ENCODE peak calls at places on chromosomes 2 and 18, in eight cellular contexts. E is adrenal gland, C is A549, G is IMR-90, D is tibial nerve, K is body of pancreas, O is transverse colon, Y is sigmoid colon. I is an unnamed sample.

GRCh38 chr2:187618813-187619212 is 64.6 kb upstream of the TFPI start:
- DNase-seq in O (no peak), D (no peak), E (no peak), K (no peak), Y (no peak), C (no peak), G (peak), I (no peak)

GRCh38 chr2:224778474-224778877 is 62.3 kb upstream of the CCDC195 start:
- DNase-seq in C (peak), K (peak), Y (no peak), O (peak), G (peak), E (peak), D (peak), I (peak)

GRCh38 chr2:40511661-40512213 is 59.8 kb upstream of the SLC8A1 start:
- DNase-seq in K (no peak), G (peak), E (peak), D (no peak), O (peak), Y (peak), C (no peak), I (peak)

GRCh38 chr18:74579704-74580103 is 18.0 kb upstream of the ZNF407 start:
- DNase-seq in G (no peak), E (no peak), D (no peak), O (no peak), C (no peak), Y (no peak), K (no peak), I (no peak)

GRCh38 chr2:226796840-226797288 is 2.8 kb downstream of the IRS1 start:
- DNase-seq in C (no peak), G (peak), O (peak), E (peak), Y (peak), K (peak), D (no peak), I (peak)

GRCh38 chr2:118614856-118615255 is 232.6 kb downstream of the EN1 start:
- DNase-seq in O (no peak), K (no peak), D (no peak), E (no peak), C (no peak), Y (no peak), G (no peak), I (no peak)

GRCh38 chr2:169765523-169765922 is 31.9 kb downstream of the KLHL23 start:
- DNase-seq in C (no peak), O (no peak), G (peak), K (no peak), E (no peak), Y (no peak), D (no peak), I (no peak)

GRCh38 chr2:106189325-106189724 is 4.8 kb downstream of the UXS1 start:
- DNase-seq in O (no peak), Y (no peak), D (no peak), C (no peak), K (no peak), G (no peak), E (no peak), I (no peak)

GRCh38 chr2:1591461-1591770 is 152.9 kb downstream of the PXDN start:
- DNase-seq in K (no peak), O (no peak), Y (no peak), C (no peak), D (no peak), G (no peak), E (no peak), I (no peak)

GRCh38 chr2:163552758-163553157 is 183.1 kb downstream of the FIGN start:
- DNase-seq in Y (no peak), O (no peak), C (no peak), G (no peak), D (no peak), K (no peak), E (no peak), I (no peak)

GRCh38 chr18:25123438-25124225 is 228.3 kb downstream of the ZNF521 start:
- DNase-seq in Y (no peak), E (no peak), O (no peak), K (no peak), C (no peak), G (no peak), D (no peak), I (no peak)
- TF ChIP-seq POLR2A in Y (no peak), E (no peak), O (no peak), K (no peak), C (no peak), G (no peak), D (no peak), I (no peak)

DNA sequence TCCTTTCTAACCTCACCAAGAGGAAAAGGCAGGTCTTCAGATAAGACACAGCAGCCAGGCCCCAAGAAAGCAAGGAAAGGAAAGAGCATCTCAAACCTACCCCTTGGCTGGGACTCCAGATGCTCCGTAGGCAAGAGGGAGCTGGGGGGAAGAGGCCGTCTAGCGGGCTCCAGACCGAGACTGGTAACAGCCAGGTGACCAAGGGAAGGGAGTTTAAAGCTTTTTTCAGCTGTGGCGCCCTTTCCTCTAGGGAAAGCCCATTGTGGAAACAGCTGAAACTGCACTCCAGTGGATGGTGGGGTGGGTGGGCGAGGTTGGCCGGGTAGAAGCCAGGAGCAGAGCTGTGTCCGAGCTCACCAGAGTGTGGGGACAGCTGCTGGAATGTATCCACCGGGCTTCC is 180.4 kb downstream of the KLHL29 start:
- DNase-seq in D (no peak), O (no peak), K (no peak), G (no peak), E (no peak), Y (no peak), C (no peak), I (no peak)
- H3K27ac ChIP-seq in D (peak), O (peak), K (no peak), G (no peak), E (no peak), Y (peak), C (no peak), I (peak)

DNA sequence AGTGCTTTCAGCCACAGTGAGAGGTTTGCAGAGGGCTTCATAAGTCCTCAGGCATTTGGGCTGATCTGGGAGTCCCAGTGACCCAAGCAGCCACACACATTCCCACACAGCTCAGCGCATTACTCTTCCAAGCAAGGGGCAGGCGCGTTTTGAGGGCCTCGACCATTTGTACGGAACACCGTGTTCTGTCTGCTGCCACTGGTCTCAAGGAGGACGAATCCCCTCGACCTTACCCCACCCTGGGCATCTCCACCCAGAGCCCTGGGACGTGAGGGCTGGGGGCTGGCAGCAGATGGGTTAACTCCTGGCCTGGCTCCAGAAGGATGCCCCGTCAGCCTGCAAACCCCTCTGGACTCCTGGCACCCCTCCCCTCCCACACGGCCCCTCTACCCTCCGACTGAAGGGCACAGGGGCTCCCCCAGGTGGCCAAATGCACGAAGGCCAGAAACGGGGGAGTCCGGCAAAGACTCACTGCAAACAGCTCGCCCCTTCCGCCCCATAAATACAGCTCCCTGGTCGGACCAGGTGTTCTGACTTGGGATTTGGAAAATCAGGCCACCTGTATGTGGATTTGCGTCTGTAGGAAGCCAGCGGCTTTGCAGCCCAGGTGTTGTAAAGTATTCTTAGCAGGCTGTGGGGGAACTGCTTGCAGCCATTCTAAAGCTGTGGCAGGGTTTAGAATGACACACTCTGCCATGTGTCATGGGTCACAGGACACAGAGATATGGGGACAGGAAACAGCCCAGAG is 33.6 kb upstream of the PTMA start:
- DNase-seq in D (peak), K (peak), C (peak), G (peak), Y (peak), E (peak), O (peak), I (peak)
- TF ChIP-seq POLR2A in D (no peak), K (no peak), C (no peak), G (no peak), Y (no peak), E (no peak), O (no peak), I (no peak)

GRCh38 chr18:56807883-56808282 is 156.7 kb downstream of the WDR7 start:
- DNase-seq in O (no peak), E (no peak), Y (no peak), D (no peak), G (no peak), K (no peak), C (no peak), I (no peak)

GRCh38 chr18:56799756-56800155 is 148.6 kb downstream of the WDR7 start:
- DNase-seq in Y (no peak), G (peak), O (no peak), D (no peak), K (no peak), C (no peak), E (no peak), I (no peak)

GRCh38 chr18:56804395-56804794 is 153.2 kb downstream of the WDR7 start:
- DNase-seq in D (no peak), C (no peak), Y (no peak), E (no peak), O (no peak), G (no peak), K (no peak), I (no peak)

GRCh38 chr18:56803076-56803475 is 151.9 kb downstream of the WDR7 start:
- DNase-seq in K (no peak), C (no peak), O (no peak), D (no peak), E (no peak), G (no peak), Y (no peak), I (no peak)
- H3K27ac ChIP-seq in K (no peak), C (no peak), O (no peak), D (no peak), E (no peak), G (no peak), Y (no peak), I (no peak)

DNA sequence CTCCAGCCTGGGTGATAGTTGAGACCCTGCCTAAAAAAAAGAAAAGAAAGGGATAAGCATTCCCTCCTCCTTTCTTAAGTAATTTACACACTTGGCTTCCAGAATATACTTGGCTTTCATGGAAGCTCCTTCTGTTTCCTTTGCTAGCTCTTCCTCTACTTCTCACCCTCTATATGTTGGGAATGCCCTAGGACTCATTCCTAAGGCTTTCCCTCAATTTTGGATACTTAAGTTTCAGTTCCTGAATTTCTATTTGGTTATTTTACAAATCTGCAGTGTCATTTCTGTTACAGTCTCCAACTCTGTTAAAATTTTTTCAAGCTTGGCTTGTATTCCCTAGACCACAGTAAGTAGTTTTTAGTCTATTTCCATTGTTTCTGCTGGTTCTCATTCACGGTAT is 23.6 kb downstream of the SP3 start:
- DNase-seq in G (no peak), K (no peak), C (no peak), D (no peak), O (no peak), Y (no peak), E (no peak), I (no peak)
- TF ChIP-seq POLR2A in G (no peak), K (no peak), C (no peak), D (no peak), O (no peak), Y (no peak), E (no peak), I (no peak)

I was measured in uterus.